ENCODE peak calls at places on chromosomes 16 and 17, in nine cellular contexts. P is ascending aorta; M is EL; L is stimulated activated naive CD8-positive, alpha-beta T cell treated with anti-CD3 and anti-CD28 coated beads, Interleukin-15, amount 100 ng/mL, for 72 hours; B is stimulated activated CD4-positive, alpha-beta T cell treated with anti-CD3 and anti-CD28 coated beads, Interleukin-15, amount 100 ng/mL, for 1 hour; Q is caudate nucleus; I is RPMI8226; G is HT1080; S is neural crest cell. R is an unnamed sample.

GRCh38 chr17:69434164-69434579 is 19.7 kb downstream of the MAP2K6 start:
- DNase-seq in P (no peak), M (peak), L (no peak), B (no peak), Q (peak), I (no peak), G (no peak), S (no peak), R (no peak)

GRCh38 chr17:78027121-78027520 is 68.6 kb downstream of the TNRC6C start:
- DNase-seq in P (no peak), M (no peak), L (no peak), B (no peak), Q (no peak), I (no peak), G (no peak), S (no peak), R (no peak)

GRCh38 chr16:79599256-79599836 is 1.2 kb downstream of the MAF start:
- DNase-seq in P (no peak), M (no peak), L (peak), B (no peak), Q (no peak), I (no peak), G (no peak), S (peak), R (no peak)

GRCh38 chr16:8295436-8295835 is 294.9 kb downstream of the TMEM114 start:
- DNase-seq in P (no peak), M (no peak), L (no peak), B (no peak), Q (no peak), I (no peak), G (no peak), S (no peak), R (no peak)

GRCh38 chr16:89534147-89534788 is 26.1 kb downstream of the SPG7 start:
- DNase-seq in P (no peak), M (no peak), L (no peak), B (no peak), Q (no peak), I (no peak), G (no peak), S (no peak), R (no peak)

GRCh38 chr17:80270836-80271235 is 10.2 kb downstream of the RNF213 start:
- DNase-seq in P (no peak), M (peak), L (peak), B (no peak), Q (no peak), I (no peak), G (no peak), S (peak), R (peak)

GRCh38 chr17:46730679-46731078 is 87.8 kb downstream of the WNT3 start:
- DNase-seq in P (no peak), M (no peak), L (no peak), B (no peak), Q (no peak), I (no peak), G (no peak), S (no peak), R (no peak)

GRCh38 chr17:49414271-49414621 is 436 bp downstream of the PHB1 start:
- DNase-seq in P (no peak), M (no peak), L (no peak), B (no peak), Q (no peak), I (no peak), G (no peak), S (no peak), R (no peak)

GRCh38 chr17:19254651-19255050 is 17.5 kb downstream of the EPN2 start:
- DNase-seq in P (no peak), M (no peak), L (no peak), B (no peak), Q (no peak), I (no peak), G (no peak), S (no peak), R (no peak)

GRCh38 chr16:2520784-2521577 is 810 bp downstream of the AMDHD2 start:
- DNase-seq in P (no peak), M (no peak), L (peak), B (peak), Q (no peak), I (peak), G (peak), S (no peak), R (no peak)

GRCh38 chr16:84465154-84465553 is 39.3 kb downstream of the MEAK7 start:
- DNase-seq in P (no peak), M (no peak), L (no peak), B (no peak), Q (no peak), I (no peak), G (no peak), S (no peak), R (no peak)

GRCh38 chr17:42798383-42799380 is at the start of the genes CNTD1 and COA3:
- DNase-seq in P (peak), M (peak), L (peak), B (peak), Q (peak), I (peak), G (peak), S (peak), R (peak)

GRCh38 chr17:1813088-1813487 is 16.6 kb downstream of the SMYD4 start:
- DNase-seq in P (no peak), M (peak), L (no peak), B (no peak), Q (no peak), I (no peak), G (no peak), S (no peak), R (peak)

GRCh38 chr17:8359769-8360168 is 16.7 kb downstream of the KRABD2 start:
- DNase-seq in P (no peak), M (peak), L (no peak), B (no peak), Q (peak), I (no peak), G (peak), S (no peak), R (peak)

GRCh38 chr17:77647531-77647930 is 311.0 kb upstream of the TNRC6C start:
- DNase-seq in P (no peak), M (no peak), L (no peak), B (no peak), Q (no peak), I (no peak), G (no peak), S (no peak), R (no peak)

GRCh38 chr16:89442990-89443726 is 47.2 kb downstream of the ANKRD11 start:
- DNase-seq in P (no peak), M (peak), L (no peak), B (no peak), Q (no peak), I (no peak), G (no peak), S (no peak), R (peak)

GRCh38 chr16:82395212-82395611 is 225.2 kb upstream of the MPHOSPH6 start:
- DNase-seq in P (no peak), M (no peak), L (no peak), B (no peak), Q (no peak), I (no peak), G (no peak), S (no peak), R (no peak)

GRCh38 chr17:80889897-80890550 is 101.6 kb upstream of the CHMP6 start:
- DNase-seq in P (no peak), M (no peak), L (no peak), B (no peak), Q (no peak), I (no peak), G (no peak), S (no peak), R (no peak)

GRCh38 chr17:34633351-34633750 is 54.0 kb downstream of the TMEM132E start:
- DNase-seq in P (no peak), M (no peak), L (no peak), B (no peak), Q (no peak), I (peak), G (no peak), S (no peak), R (no peak)

GRCh38 chr17:83136156-83136555 is 56.7 kb downstream of the METRNL start:
- DNase-seq in P (no peak), M (no peak), L (peak), B (no peak), Q (no peak), I (no peak), G (no peak), S (no peak), R (no peak)

GRCh38 chr17:21228845-21229244 is 14.9 kb upstream of the TMEM11 start:
- DNase-seq in P (no peak), M (no peak), L (no peak), B (no peak), Q (no peak), I (no peak), G (no peak), S (no peak), R (no peak)

GRCh38 chr17:50686494-50687199 is 21.1 kb downstream of the ANKRD40 start:
- DNase-seq in P (peak), M (peak), L (no peak), B (no peak), Q (no peak), I (no peak), G (peak), S (no peak), R (peak)

GRCh38 chr16:25390761-25391160 is 133.1 kb upstream of the ZKSCAN2 start:
- DNase-seq in P (no peak), M (no peak), L (no peak), B (no peak), Q (no peak), I (no peak), G (peak), S (no peak), R (no peak)

GRCh38 chr16:89037261-89038152 is 56.1 kb upstream of the ACSF3 start:
- DNase-seq in P (no peak), M (peak), L (no peak), B (no peak), Q (no peak), I (peak), G (no peak), S (peak), R (peak)

GRCh38 chr17:49223517-49224197 is 6.9 kb downstream of the PHOSPHO1 start:
- DNase-seq in P (no peak), M (peak), L (peak), B (no peak), Q (no peak), I (peak), G (no peak), S (peak), R (no peak)

GRCh38 chr16:26765087-26765486 is 301.6 kb upstream of the C16orf82 start:
- DNase-seq in P (no peak), M (no peak), L (no peak), B (no peak), Q (no peak), I (peak), G (peak), S (peak), R (no peak)

GRCh38 chr17:48612456-48612853 is 1.6 kb upstream of the HOXB7 start:
- DNase-seq in P (no peak), M (no peak), L (no peak), B (no peak), Q (no peak), I (no peak), G (no peak), S (no peak), R (peak)

GRCh38 chr17:75113798-75114551 is 4.2 kb downstream of the ARMC7 start:
- DNase-seq in P (peak), M (peak), L (peak), B (peak), Q (peak), I (peak), G (peak), S (peak), R (peak)

GRCh38 chr17:77875051-77875780 is 83.3 kb upstream of the TNRC6C start:
- DNase-seq in P (no peak), M (peak), L (no peak), B (no peak), Q (no peak), I (no peak), G (peak), S (no peak), R (peak)

GRCh38 chr16:70252355-70252988 is 732 bp upstream of the EXOSC6 start:
- DNase-seq in P (no peak), M (no peak), L (peak), B (no peak), Q (no peak), I (no peak), G (no peak), S (peak), R (no peak)

GRCh38 chr16:23959069-23959800 is 123.5 kb downstream of the PRKCB start:
- DNase-seq in P (no peak), M (no peak), L (no peak), B (no peak), Q (no peak), I (no peak), G (no peak), S (no peak), R (no peak)

GRCh38 chr17:40059729-40060475 is 2.9 kb upstream of the THRA start:
- DNase-seq in P (no peak), M (no peak), L (no peak), B (no peak), Q (no peak), I (no peak), G (no peak), S (no peak), R (no peak)

R was measured in A172.